ENCODE peak calls at places on chromosomes 6 and 20, in four cellular contexts. R, P, U and M are unnamed samples.

GRCh38 chr6:30568245-30568644 is 3.0 kb upstream of the ABCF1 start:
- DNase-seq in R (no peak), P (no peak), U (no peak), M (no peak)

GRCh38 chr20:49851234-49851755 is 38.7 kb downstream of the SLC9A8 start:
- DNase-seq in R (no peak), P (no peak), U (no peak), M (no peak)

GRCh38 chr20:4375881-4376280 is 345.8 kb upstream of the PRND start:
- DNase-seq in R (no peak), P (no peak), U (peak; percentile 87), M (peak; percentile 30)

GRCh38 chr20:25206063-25206403 is 10.5 kb downstream of the ENTPD6 start:
- DNase-seq in R (no peak), P (no peak), U (no peak), M (no peak)

GRCh38 chr20:62519826-62520225 is 44.0 kb upstream of the GATA5 start:
- DNase-seq in R (no peak), P (no peak), U (no peak), M (no peak)

GRCh38 chr20:57439432-57439831 is 48.2 kb downstream of the RBM38 start:
- DNase-seq in R (peak; percentile 97), P (peak; percentile 94), U (no peak), M (no peak)

GRCh38 chr6:30450908-30451818 is 38.1 kb upstream of the HLA-E start:
- DNase-seq in R (peak; percentile 32), P (peak; percentile 72), U (peak; percentile 70), M (no peak)

GRCh38 chr6:147707524-147707923 is 199.0 kb downstream of the SAMD5 start:
- DNase-seq in R (no peak), P (no peak), U (no peak), M (no peak)

GRCh38 chr6:158031445-158032353 is 50.0 kb downstream of the SYNJ2 start:
- DNase-seq in R (no peak), P (peak; percentile 76), U (peak; percentile 96), M (no peak)

GRCh38 chr20:37584238-37584807 is 56.6 kb upstream of the BLCAP start:
- DNase-seq in R (no peak), P (no peak), U (no peak), M (no peak)

GRCh38 chr6:108001696-108002231 is 43.8 kb upstream of the SEC63 start:
- DNase-seq in R (no peak), P (no peak), U (no peak), M (no peak)

GRCh38 chr6:134003542-134003951 is 48.9 kb downstream of the SLC2A12 start:
- DNase-seq in R (no peak), P (no peak), U (no peak), M (no peak)

GRCh38 chr20:21251278-21251677 is 51.9 kb upstream of the XRN2 start:
- DNase-seq in R (no peak), P (no peak), U (no peak), M (no peak)

GRCh38 chr6:99425647-99426453 is 742 bp upstream of the PNISR start:
- DNase-seq in R (peak; percentile 80), P (peak; percentile 91), U (peak; percentile 95), M (peak; percentile 73)

GRCh38 chr6:88565409-88565811 is 398.0 kb downstream of the RNGTT start:
- DNase-seq in R (no peak), P (no peak), U (no peak), M (no peak)

GRCh38 chr6:141259832-141260231 is 872.9 kb upstream of the GJE1 start:
- DNase-seq in R (no peak), P (no peak), U (no peak), M (no peak)

GRCh38 chr6:149014631-149015171 is 267.9 kb downstream of the UST start:
- DNase-seq in R (no peak), P (no peak), U (peak; percentile 59), M (no peak)

GRCh38 chr20:63538204-63539091 is 1.3 kb upstream of the PTK6 start:
- DNase-seq in R (peak; percentile 96), P (peak; percentile 89), U (no peak), M (no peak)

GRCh38 chr6:146857180-146857959 is 258.6 kb downstream of the ADGB start:
- DNase-seq in R (peak; percentile 86), P (peak; percentile 90), U (peak; percentile 98), M (peak; percentile 84)

GRCh38 chr6:144216668-144217218 is 66.4 kb downstream of the STX11 start:
- DNase-seq in R (no peak), P (peak; percentile 90), U (no peak), M (no peak)

GRCh38 chr20:49868964-49869363 is 46.4 kb downstream of the SPATA2 start:
- DNase-seq in R (no peak), P (no peak), U (no peak), M (no peak)

GRCh38 chr6:10685092-10685769 is 9.2 kb downstream of the C6orf52 start:
- DNase-seq in R (no peak), P (no peak), U (no peak), M (no peak)

GRCh38 chr20:64084209-64085152 is at the start of gene LKAAEAR1:
- DNase-seq in R (peak; percentile 46), P (no peak), U (peak; percentile 36), M (no peak)

GRCh38 chr20:1001981-1002681 is at the start of gene RSPO4:
- DNase-seq in R (no peak), P (peak; percentile 60), U (no peak), M (no peak)

GRCh38 chr20:45959956-45960630 is 11.9 kb downstream of the ZNF335 start:
- DNase-seq in R (peak; percentile 7), P (peak; percentile 41), U (no peak), M (no peak)

GRCh38 chr6:30490031-30490876 is 945 bp downstream of the HLA-E start:
- DNase-seq in R (peak; percentile 64), P (peak; percentile 89), U (peak; percentile 81), M (no peak)

GRCh38 chr6:127069659-127070279 is 48.7 kb upstream of the RSPO3 start:
- DNase-seq in R (no peak), P (no peak), U (peak; percentile 61), M (peak; percentile 12)

GRCh38 chr6:33375143-33375649 is 16.4 kb upstream of the KIFC1 start:
- DNase-seq in R (peak; percentile 87), P (peak; percentile 69), U (peak; percentile 95), M (no peak)

GRCh38 chr6:9039258-9039657 is 603.9 kb upstream of the SLC35B3 start:
- DNase-seq in R (no peak), P (no peak), U (peak; percentile 14), M (no peak)

GRCh38 chr6:37170273-37171140 is 555 bp downstream of the PIM1 start:
- DNase-seq in R (peak; percentile 71), P (peak; percentile 84), U (peak; percentile 66), M (no peak)

GRCh38 chr6:53112404-53112803 is 36.2 kb downstream of the GCM1 start:
- DNase-seq in R (peak; percentile 50), P (no peak), U (no peak), M (no peak)

GRCh38 chr20:17622086-17622850 is 52.4 kb downstream of the DSTN start:
- DNase-seq in R (no peak), P (peak; percentile 37), U (no peak), M (no peak)

GRCh38 chr20:17624070-17624469 is 54.2 kb downstream of the DSTN start:
- DNase-seq in R (no peak), P (peak; percentile 46), U (no peak), M (no peak)

GRCh38 chr20:17624551-17625245 is 54.8 kb downstream of the DSTN start:
- DNase-seq in R (peak; percentile 41), P (peak; percentile 50), U (no peak), M (no peak)

GRCh38 chr20:17621229-17621968 is 51.5 kb downstream of the DSTN start:
- DNase-seq in R (peak; percentile 38), P (peak; percentile 32), U (no peak), M (no peak)

GRCh38 chr20:17622851-17623508 is 53.1 kb downstream of the DSTN start:
- DNase-seq in R (no peak), P (peak; percentile 31), U (no peak), M (no peak)
- TF ChIP-seq CTCF in R (no peak), P (no peak), U (no peak), M (no peak)

GRCh38 chr6:117344444-117345291 is 79.3 kb downstream of the VGLL2 start:
- DNase-seq in R (no peak), P (no peak), U (no peak), M (no peak)
- H3K4me3 ChIP-seq in R (no peak overlapping the region), P (no peak overlapping the region), U (no peak overlapping the region), M (no peak overlapping the region)

GRCh38 chr6:145508107-145508506 is 227.2 kb downstream of the EPM2A start:
- DNase-seq in R (no peak), P (no peak), U (peak; percentile 2), M (no peak)
- TF ChIP-seq CTCF in R (no peak), P (no peak), U (no peak), M (peak; percentile 32)

DNA sequence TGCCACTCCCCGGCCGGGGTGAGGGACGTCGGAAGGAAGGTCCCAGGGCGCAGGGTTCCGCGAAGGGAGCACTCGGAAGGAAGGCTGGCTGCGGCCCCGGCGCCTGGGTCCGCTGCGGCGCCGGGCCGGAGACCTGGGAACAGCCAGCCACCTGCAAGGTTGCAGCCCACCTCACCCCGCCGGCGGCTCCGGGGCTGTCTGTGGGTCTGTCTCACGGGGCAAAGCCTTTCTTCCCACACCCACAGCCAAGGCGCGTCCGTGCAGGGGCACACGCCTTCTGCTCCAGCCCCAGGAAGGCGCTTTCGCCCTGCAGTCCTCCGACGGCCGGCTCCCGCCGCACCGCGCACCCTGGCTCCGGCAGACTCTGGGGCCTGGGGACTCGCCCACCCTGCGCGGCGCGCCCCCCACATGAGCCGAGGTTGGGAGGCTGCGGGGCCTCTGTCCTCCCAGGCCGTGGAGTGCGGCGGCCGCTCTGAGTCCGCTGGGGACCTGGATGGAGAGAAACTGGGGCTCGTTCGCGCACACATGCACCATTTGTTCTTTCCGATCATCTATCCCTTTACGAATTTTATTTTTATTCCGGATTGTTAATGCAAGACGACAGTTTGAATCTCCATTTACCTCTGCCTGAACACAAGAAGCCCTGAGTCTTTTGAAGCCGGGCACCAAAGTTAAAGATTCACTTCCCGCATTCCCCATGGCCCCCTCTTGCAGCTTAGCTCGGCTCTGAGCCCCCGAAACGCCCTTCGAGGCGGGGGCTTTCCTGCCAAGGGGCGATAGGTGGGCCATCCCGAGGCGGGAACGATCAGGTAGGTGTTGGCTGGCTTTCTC is 4.5 kb upstream of the FOXC1 start:
- DNase-seq in R (no peak), P (no peak), U (peak; percentile 25), M (no peak)
- H3K4me3 ChIP-seq in R (no peak overlapping the region), P (peak overlapping the region; percentile 42), U (no peak overlapping the region), M (peak overlapping the region; percentile 36)

GRCh38 chr6:132218063-132218696 is 183.1 kb downstream of the MOXD1 start:
- DNase-seq in R (no peak), P (no peak), U (peak; percentile 56), M (no peak)
- TF ChIP-seq CTCF in R (peak; percentile 47), P (peak; percentile 60), U (peak; percentile 51), M (peak; percentile 32)

GRCh38 chr20:54122189-54122588 is 51.6 kb downstream of the CYP24A1 start:
- DNase-seq in R (no peak), P (no peak), U (peak; percentile 71), M (no peak)

GRCh38 chr20:54119744-54120143 is 49.4 kb upstream of the BCAS1 start:
- DNase-seq in R (no peak), P (no peak), U (no peak), M (no peak)

GRCh38 chr20:54126809-54127655 is 46.8 kb downstream of the CYP24A1 start:
- DNase-seq in R (no peak), P (no peak), U (no peak), M (no peak)

GRCh38 chr20:54123587-54124180 is 50.1 kb downstream of the CYP24A1 start:
- DNase-seq in R (peak; percentile 75), P (peak; percentile 81), U (peak; percentile 92), M (peak; percentile 58)

GRCh38 chr20:54122681-54123586 is 50.9 kb downstream of the CYP24A1 start:
- DNase-seq in R (no peak), P (no peak), U (no peak), M (no peak)
- H3K4me3 ChIP-seq in R (no peak overlapping the region), P (no peak overlapping the region), U (no peak overlapping the region), M (no peak overlapping the region)

GRCh38 chr6:95577317-95578105 is at the start of gene MANEA:
- DNase-seq in R (peak; percentile 75), P (peak; percentile 89), U (peak; percentile 88), M (peak; percentile 51)
- TF ChIP-seq CTCF in R (no peak), P (no peak), U (no peak), M (no peak)